ENCODE peak calls at places on chromosomes 16 and 17, in seven cellular contexts. A is AG04450, Z is hepatocyte, D is stomach, J is left lung, B is dorsolateral prefrontal cortex, O is OCI-LY7. U is an unnamed sample.
A peak's percentile ranks its signal among the peaks of the same experiment; 100 is the strongest.

GRCh38 chr16:57045694-57046381 is 46.5 kb upstream of the CPNE2 start:
- DNase-seq in Z (peak; percentile 83), O (peak; percentile 92), J (no peak), B (peak; percentile 65), A (peak; percentile 26), D (peak; percentile 32), U (no peak)

GRCh38 chr16:1678500-1679098 is 520 bp downstream of the JPT2 start:
- DNase-seq in B (no peak), A (no peak), J (peak; percentile 46), D (peak; percentile 50), O (peak; percentile 33), Z (peak; percentile 75), U (no peak)

GRCh38 chr17:10563991-10564660 is 14.7 kb upstream of the MYH2 start:
- DNase-seq in B (no peak), D (no peak), Z (no peak), J (no peak), A (no peak), O (no peak), U (no peak)

GRCh38 chr17:78040561-78041400 is 82.3 kb downstream of the TNRC6C start:
- DNase-seq in A (no peak), Z (peak; percentile 30), B (peak; percentile 63), D (peak; percentile 29), J (peak; percentile 60), O (no peak), U (peak; percentile 81)

GRCh38 chr17:79749156-79749815 is 18.5 kb downstream of the ENPP7 start:
- DNase-seq in D (no peak), A (peak; percentile 33), J (no peak), B (no peak), O (no peak), Z (no peak), U (no peak)

GRCh38 chr17:68396795-68397536 is 60.3 kb downstream of the WIPI1 start:
- DNase-seq in A (no peak), O (peak; percentile 24), Z (no peak), B (no peak), D (no peak), J (no peak), U (no peak)

GRCh38 chr17:41972571-41973411 is 6.2 kb downstream of the CNP start:
- DNase-seq in O (no peak), B (no peak), D (peak; percentile 82), Z (no peak), J (no peak), A (no peak), U (no peak)

GRCh38 chr17:77962349-77962748 is 3.8 kb downstream of the TNRC6C start:
- DNase-seq in D (no peak), Z (no peak), B (no peak), O (no peak), A (no peak), J (no peak), U (no peak)

GRCh38 chr17:59154721-59155438 is at the start of gene SKA2:
- DNase-seq in Z (no peak), D (peak; percentile 97), J (peak; percentile 97), O (peak; percentile 99), A (no peak), B (peak; percentile 88), U (no peak)

GRCh38 chr17:82848022-82848592 is 8.3 kb upstream of the ZNF750 start:
- DNase-seq in A (peak; percentile 47), Z (peak; percentile 50), B (no peak), D (peak; percentile 81), J (peak; percentile 78), O (no peak), U (no peak)

GRCh38 chr17:82200743-82201497 is 11.7 kb downstream of the CCDC57 start:
- DNase-seq in O (no peak), A (no peak), Z (no peak), D (no peak), J (no peak), B (no peak), U (no peak)

DNA sequence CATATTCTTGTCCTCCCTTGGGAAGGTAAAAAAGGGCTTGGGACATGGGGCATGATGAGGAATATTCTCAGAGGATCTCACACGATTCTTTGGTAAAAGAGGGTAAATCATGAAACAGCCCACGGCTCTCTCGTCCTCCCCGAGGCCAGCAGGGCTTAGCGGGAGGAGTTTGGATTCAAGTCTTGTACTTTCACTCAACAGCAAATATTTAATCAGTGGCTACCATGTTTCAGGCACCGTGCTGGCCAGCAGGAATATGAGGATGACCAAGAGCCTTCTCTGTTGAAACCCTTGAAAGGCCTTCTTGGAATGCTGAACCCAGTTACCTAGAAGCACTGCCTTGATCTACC is 8.8 kb downstream of the MAP3K14 start:
- DNase-seq in A (no peak), O (no peak), J (no peak), B (no peak), D (no peak), Z (no peak), U (no peak)
- H3K4me3 ChIP-seq in A (no peak overlapping the region), O (peak overlapping the region; percentile 6), J (no peak overlapping the region), B (no peak overlapping the region), D (no peak overlapping the region), Z (no peak overlapping the region), U (no peak overlapping the region)

GRCh38 chr17:37092041-37092440 is 143.3 kb downstream of the AATF start:
- DNase-seq in Z (peak; percentile 63), A (no peak), B (no peak), D (no peak), O (no peak), J (no peak), U (no peak)
- H3K27ac ChIP-seq in Z (peak overlapping the region; percentile 91), A (no peak overlapping the region), B (no peak overlapping the region), D (peak overlapping the region; percentile 6), O (no peak overlapping the region), J (no peak overlapping the region), U (no peak overlapping the region)

DNA sequence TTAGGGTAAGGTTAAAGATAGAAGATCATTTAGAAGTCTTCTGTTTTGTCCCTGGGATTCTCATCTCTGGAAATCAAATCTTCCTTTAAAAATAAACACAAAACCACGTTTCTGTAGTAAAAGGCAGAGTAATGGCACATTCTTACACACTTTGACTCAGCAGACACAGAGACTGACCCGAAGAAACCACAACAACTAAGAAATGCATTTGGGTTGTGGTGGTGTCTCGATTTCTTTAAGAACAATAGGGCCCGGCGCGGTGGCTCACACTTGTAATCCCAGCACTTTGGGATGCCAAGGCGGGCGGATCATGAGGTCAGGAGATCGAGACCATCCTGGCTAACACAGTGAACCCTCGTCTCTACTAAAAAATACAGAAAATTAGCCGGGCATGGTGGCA is 54.9 kb upstream of the MYH10 start:
- DNase-seq in D (no peak), Z (no peak), B (no peak), A (no peak), O (no peak), J (no peak), U (peak; percentile 48)
- H3K4me3 ChIP-seq in D (no peak overlapping the region), Z (no peak overlapping the region), B (no peak overlapping the region), A (no peak overlapping the region), O (no peak overlapping the region), J (no peak overlapping the region), U (no peak overlapping the region)

GRCh38 chr17:50861334-50861676 is 4.8 kb downstream of the TOB1 start:
- DNase-seq in Z (no peak), J (no peak), A (no peak), O (no peak), B (no peak), D (no peak), U (no peak)

GRCh38 chr17:50856431-50856830 is 9.7 kb downstream of the TOB1 start:
- DNase-seq in O (no peak), A (no peak), J (no peak), D (no peak), Z (no peak), B (no peak), U (no peak)

GRCh38 chr17:50855708-50856330 is 10.3 kb downstream of the TOB1 start:
- DNase-seq in J (no peak), A (no peak), Z (no peak), D (no peak), B (no peak), O (no peak), U (no peak)

GRCh38 chr17:50861822-50862528 is 4.2 kb downstream of the TOB1 start:
- DNase-seq in A (no peak), Z (no peak), D (no peak), O (no peak), B (no peak), J (no peak), U (no peak)

GRCh38 chr17:50858486-50859225 is 7.5 kb downstream of the TOB1 start:
- DNase-seq in J (no peak), D (no peak), A (no peak), Z (no peak), O (no peak), B (no peak), U (no peak)
- H3K27ac ChIP-seq in J (no peak overlapping the region), D (peak overlapping the region; percentile 52), A (no peak overlapping the region), Z (no peak overlapping the region), O (no peak overlapping the region), B (peak overlapping the region; percentile 100), U (no peak overlapping the region)

GRCh38 chr17:12990041-12990808 is 27.6 kb downstream of the ELAC2 start:
- DNase-seq in O (no peak), D (peak; percentile 29), B (no peak), Z (no peak), A (no peak), J (no peak), U (no peak)
- H3K4me3 ChIP-seq in O (no peak overlapping the region), D (no peak overlapping the region), B (no peak overlapping the region), Z (no peak overlapping the region), A (no peak overlapping the region), J (no peak overlapping the region), U (no peak overlapping the region)

GRCh38 chr17:35448899-35449227 is 297 bp upstream of the SLFN13 start:
- DNase-seq in A (no peak), O (no peak), J (no peak), Z (no peak), B (no peak), D (no peak), U (no peak)
- H3K27ac ChIP-seq in A (no peak overlapping the region), O (no peak overlapping the region), J (peak overlapping the region; percentile 70), Z (no peak overlapping the region), B (no peak overlapping the region), D (peak overlapping the region; percentile 80), U (no peak overlapping the region)

DNA sequence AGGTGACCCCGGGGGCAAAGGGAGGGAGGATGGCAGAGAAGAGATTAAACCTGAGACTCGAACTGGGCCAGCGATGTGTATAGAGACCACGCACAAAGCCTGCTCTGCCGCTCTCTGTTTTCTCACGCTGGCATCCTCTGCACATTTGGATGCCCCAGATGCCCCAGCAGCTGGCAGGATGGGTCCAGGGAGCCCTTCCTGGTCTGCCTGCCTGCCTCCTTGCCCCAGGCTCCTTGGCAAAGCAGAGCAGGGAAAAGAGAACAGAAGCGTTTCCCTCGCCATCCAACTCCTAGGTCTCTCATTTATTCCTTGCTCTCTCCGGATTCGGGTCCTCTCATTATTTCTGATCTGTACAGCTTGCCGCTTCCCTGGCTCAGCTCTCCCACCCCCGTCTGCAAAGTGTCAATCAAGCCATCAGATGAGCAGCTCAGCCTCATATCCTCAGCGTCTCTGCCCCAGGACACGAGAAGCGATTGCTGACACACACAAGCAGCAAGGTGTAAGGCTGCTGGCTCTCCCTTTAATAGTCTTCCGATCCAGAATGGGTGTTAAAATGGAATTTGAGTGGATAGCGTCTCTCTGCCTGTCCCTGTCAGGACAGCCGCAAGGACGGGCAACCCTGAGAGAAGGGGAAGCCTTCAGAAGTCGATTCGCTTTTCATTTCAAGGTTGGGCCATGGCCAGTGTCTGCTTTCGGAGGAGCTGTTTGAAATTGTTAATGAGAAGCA is 5.0 kb upstream of the PIPOX start:
- DNase-seq in D (no peak), O (no peak), A (no peak), B (no peak), J (no peak), Z (no peak), U (no peak)
- H3K4me3 ChIP-seq in D (no peak overlapping the region), O (no peak overlapping the region), A (no peak overlapping the region), B (peak overlapping the region; percentile 61), J (no peak overlapping the region), Z (no peak overlapping the region), U (no peak overlapping the region)

GRCh38 chr17:65809366-65809765 is 247.9 kb upstream of the AXIN2 start:
- DNase-seq in B (no peak), Z (no peak), O (no peak), D (no peak), J (no peak), A (no peak), U (no peak)
- H3K27ac ChIP-seq in B (no peak overlapping the region), Z (no peak overlapping the region), O (no peak overlapping the region), D (no peak overlapping the region), J (no peak overlapping the region), A (no peak overlapping the region), U (no peak overlapping the region)